ENCODE peak calls at places on chromosome 4, in six cellular contexts. Q is prostate gland, I is RWPE1, U is astrocyte, F is stomach, Z is lung. E is an unnamed sample.

GRCh38 chr4:81527115-81527514 is 55.4 kb upstream of the RASGEF1B start:
- DNase-seq in F (no peak), I (no peak), Q (no peak), U (no peak), Z (peak; percentile 65), E (no peak)

GRCh38 chr4:184444953-184445309 is 29.4 kb downstream of the IRF2 start:
- DNase-seq in I (no peak), Z (no peak), Q (no peak), U (no peak), F (no peak), E (no peak)

GRCh38 chr4:163335384-163335783 is 3.0 kb upstream of the NPY1R start:
- DNase-seq in Q (no peak), U (no peak), F (no peak), I (no peak), Z (no peak), E (no peak)

GRCh38 chr4:40265910-40266274 is 69.1 kb downstream of the RHOH start:
- DNase-seq in Z (no peak), Q (no peak), U (no peak), F (no peak), I (no peak), E (no peak)

GRCh38 chr4:126727461-126727860 is 905.3 kb upstream of the INTU start:
- DNase-seq in I (peak; percentile 55), Q (no peak), U (peak; percentile 60), Z (no peak), F (no peak), E (no peak)

GRCh38 chr4:185013715-185014114 is 4.6 kb upstream of the HELT start:
- DNase-seq in F (no peak), Z (no peak), Q (no peak), I (no peak), U (no peak), E (no peak)

GRCh38 chr4:157128395-157128794 is 52.4 kb downstream of the GLRB start:
- DNase-seq in I (peak; percentile 9), Q (no peak), U (peak; percentile 39), F (no peak), Z (no peak), E (no peak)

GRCh38 chr4:84099591-84099990 is 399.5 kb downstream of the NKX6-1 start:
- DNase-seq in Q (no peak), U (peak; percentile 26), I (no peak), F (no peak), Z (no peak), E (no peak)

GRCh38 chr4:57410331-57411052 is 300.3 kb upstream of the IGFBP7 start:
- DNase-seq in F (no peak), Z (no peak), U (no peak), Q (no peak), I (no peak), E (no peak)

GRCh38 chr4:88722828-88723227 is 25.2 kb upstream of the NAP1L5 start:
- DNase-seq in F (no peak), U (no peak), Z (no peak), Q (no peak), I (no peak), E (no peak)

GRCh38 chr4:13348216-13348615 is 135.9 kb downstream of the RAB28 start:
- DNase-seq in Q (no peak), U (no peak), F (no peak), Z (no peak), I (no peak), E (no peak)

GRCh38 chr4:3295837-3296624 is 3.2 kb downstream of the RGS12 start:
- DNase-seq in F (peak; percentile 14), U (no peak), Z (no peak), I (no peak), Q (no peak), E (peak; percentile 30)

GRCh38 chr4:6343950-6344408 is 74.3 kb downstream of the WFS1 start:
- DNase-seq in I (peak; percentile 83), Q (no peak), Z (no peak), U (peak; percentile 76), F (peak; percentile 65), E (no peak)

GRCh38 chr4:29199025-29199424 is 1521.1 kb upstream of the PCDH7 start:
- DNase-seq in U (no peak), Z (no peak), Q (no peak), I (no peak), F (no peak), E (no peak)

GRCh38 chr4:7714176-7714575 is 225.5 kb downstream of the AFAP1 start:
- DNase-seq in F (no peak), U (no peak), I (no peak), Q (no peak), Z (no peak), E (no peak)

GRCh38 chr4:64584125-64584524 is 174.9 kb upstream of the TECRL start:
- DNase-seq in F (no peak), Z (no peak), I (no peak), U (no peak), Q (no peak), E (no peak)

GRCh38 chr4:47640911-47641310 is 155.8 kb downstream of the ATP10D start:
- DNase-seq in U (peak; percentile 20), I (no peak), Z (no peak), Q (no peak), F (no peak), E (no peak)

GRCh38 chr4:36758312-36758690 is 476.9 kb downstream of the DTHD1 start:
- DNase-seq in I (no peak), F (no peak), Q (no peak), U (no peak), Z (no peak), E (no peak)

GRCh38 chr4:17276821-17277220 is 235.1 kb downstream of the QDPR start:
- DNase-seq in I (no peak), Q (no peak), U (peak; percentile 53), F (no peak), Z (no peak), E (no peak)

GRCh38 chr4:172826866-172827265 is 341.7 kb upstream of the GALNT7 start:
- DNase-seq in I (no peak), Q (no peak), Z (no peak), U (peak; percentile 14), F (no peak), E (no peak)

GRCh38 chr4:176377705-176378302 is 58.0 kb downstream of the SPCS3 start:
- DNase-seq in U (peak; percentile 17), F (no peak), I (peak; percentile 27), Q (no peak), Z (no peak), E (no peak)

GRCh38 chr4:26081795-26082498 is 167.9 kb downstream of the SMIM20 start:
- DNase-seq in I (peak; percentile 35), U (peak; percentile 23), Z (no peak), Q (peak; percentile 58), F (no peak), E (no peak)

GRCh38 chr4:168787801-168788200 is 222.3 kb downstream of the CBR4 start:
- DNase-seq in U (peak; percentile 92), I (no peak), F (no peak), Q (no peak), Z (no peak), E (no peak)

GRCh38 chr4:175309041-175309440 is 390.9 kb downstream of the ADAM29 start:
- DNase-seq in F (no peak), U (peak; percentile 21), I (no peak), Z (no peak), Q (no peak), E (no peak)

GRCh38 chr4:105145059-105145912 is 1.4 kb upstream of the TET2 start:
- DNase-seq in I (peak; percentile 22), U (no peak), F (no peak), Z (no peak), Q (no peak), E (no peak)

GRCh38 chr4:101865501-101866062 is 75.1 kb downstream of the BANK1 start:
- DNase-seq in Z (no peak), Q (no peak), F (no peak), U (peak; percentile 45), I (peak; percentile 8), E (no peak)

GRCh38 chr4:48791313-48791712 is 11.2 kb upstream of the FRYL start:
- DNase-seq in U (no peak), I (no peak), Z (no peak), Q (no peak), F (no peak), E (no peak)

DNA sequence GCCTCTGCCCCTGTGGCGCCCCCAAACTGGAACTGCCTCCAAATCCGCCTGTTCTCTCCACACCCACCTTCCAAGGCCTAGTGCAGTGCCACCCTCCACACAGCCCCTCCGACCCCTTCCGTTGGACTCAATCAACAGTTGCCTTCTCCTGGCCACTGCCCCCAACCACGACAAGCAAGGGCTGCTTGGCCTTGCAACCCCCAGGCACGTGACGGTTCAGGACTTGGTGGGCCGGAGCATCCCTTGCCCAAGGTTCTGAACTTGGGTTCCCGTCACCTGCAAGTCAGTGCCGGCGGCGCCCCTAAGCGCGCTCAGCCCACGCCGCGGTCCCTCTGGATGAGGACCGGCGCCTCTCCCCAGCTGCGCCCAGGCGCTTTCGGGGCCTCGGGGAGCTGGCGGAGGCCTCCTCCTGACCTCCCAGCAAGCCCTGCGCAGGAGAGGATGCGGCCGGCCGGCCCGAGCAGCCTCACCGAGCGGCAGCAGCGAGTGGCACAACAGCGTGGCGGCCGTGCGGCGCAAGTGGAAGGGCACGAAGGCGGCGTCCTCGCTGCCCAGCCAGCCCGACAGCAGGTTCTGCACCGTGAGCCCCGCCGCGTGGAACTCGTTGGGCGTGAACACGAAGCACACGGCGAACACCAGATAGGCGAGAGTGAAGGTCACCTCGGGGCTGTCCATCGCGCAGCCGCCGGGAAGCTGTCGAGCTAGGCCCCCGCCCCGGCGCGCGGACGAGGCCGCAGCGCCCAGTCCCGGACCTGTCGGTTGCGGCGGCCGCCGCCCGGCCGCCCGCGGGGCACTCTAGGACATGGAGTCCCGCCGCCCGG is 750 bp downstream of the TMEM129 start:
- DNase-seq in I (no peak), Z (peak; percentile 46), U (no peak), F (peak; percentile 58), Q (peak; percentile 25), E (peak; percentile 74)
- TF ChIP-seq CTCF in I (no peak), Z (no peak), U (no peak), F (no peak), Q (peak; percentile 14), E (no peak)

DNA sequence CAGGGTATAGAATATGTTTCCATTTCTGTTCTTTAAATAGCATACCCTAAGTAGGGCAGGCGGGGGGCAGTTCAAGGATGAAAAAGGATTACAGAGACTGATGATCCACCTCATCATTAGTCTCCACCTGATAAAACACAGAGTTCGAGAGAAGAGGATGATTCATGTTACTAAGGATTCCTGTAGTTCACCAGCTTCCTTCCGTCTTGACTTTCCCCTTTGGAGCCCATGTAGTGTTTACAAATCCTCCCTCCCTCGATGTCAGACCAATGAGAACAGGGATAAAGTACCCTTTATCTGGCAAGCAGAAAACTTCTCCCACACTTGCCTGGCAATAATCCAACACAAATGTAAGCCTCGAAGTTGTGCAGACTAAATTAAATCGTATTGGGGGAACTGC is 526.3 kb upstream of the FAM241A start:
- DNase-seq in Z (no peak), Q (no peak), I (no peak), F (no peak), U (peak; percentile 65), E (no peak)
- H3K27ac ChIP-seq in Z (no peak overlapping the region), Q (no peak overlapping the region), I (no peak overlapping the region), F (no peak overlapping the region), U (no peak overlapping the region), E (no peak overlapping the region)

DNA sequence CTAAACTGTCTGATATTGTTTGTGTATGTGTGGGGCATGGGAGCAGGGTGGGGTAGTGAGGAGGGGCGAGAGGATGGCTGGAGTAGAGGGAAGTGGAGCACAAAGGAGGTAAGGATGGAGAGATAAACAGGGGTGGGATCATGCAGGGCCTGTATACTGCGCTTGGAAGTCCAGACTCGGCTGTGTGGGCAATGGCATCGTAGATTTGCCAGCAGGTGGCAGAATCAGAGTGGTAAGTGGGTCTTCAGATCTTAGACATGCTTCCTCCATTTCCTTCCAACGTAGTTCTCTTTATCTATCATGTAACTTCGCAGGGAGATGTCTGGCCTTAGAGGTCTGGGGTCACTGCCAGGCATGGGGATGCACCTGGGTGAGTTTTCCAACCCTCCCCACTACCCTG is 155.5 kb downstream of the PDGFRA start:
- DNase-seq in Q (no peak), U (peak; percentile 10), I (peak; percentile 13), Z (no peak), F (peak; percentile 45), E (no peak)
- TF ChIP-seq CTCF in Q (peak; percentile 15), U (peak; percentile 28), I (no peak), Z (peak; percentile 23), F (no peak), E (peak; percentile 40)

GRCh38 chr4:182448281-182449151 is 205.3 kb downstream of the TENM3 start:
- DNase-seq in Q (peak; percentile 91), I (peak; percentile 90), Z (peak; percentile 78), F (peak; percentile 89), U (peak; percentile 90), E (peak; percentile 81)
- H3K27ac ChIP-seq in Q (peak overlapping the region; percentile 76), I (peak overlapping the region; percentile 76), Z (peak overlapping the region; percentile 22), F (peak overlapping the region; percentile 83), U (peak overlapping the region; percentile 54), E (no peak overlapping the region)